ENCODE peak calls at places on chromosome X, in eight cellular contexts. Y, I, N, S, X, P, G and W are unnamed samples.

GRCh38 chrX:38806054-38806389 is 4.8 kb downstream of the MID1IP1 start:
- DNase-seq in Y (no peak), I (no peak), N (no peak), S (peak), X (no peak), P (no peak), G (no peak), W (no peak)

GRCh38 chrX:108020631-108021030 is 24.2 kb upstream of the VSIG1 start:
- DNase-seq in Y (no peak), I (no peak), N (no peak), S (peak), X (no peak), P (no peak), G (no peak), W (peak)

GRCh38 chrX:10447577-10448214 is 172.7 kb downstream of the MID1 start:
- DNase-seq in Y (no peak), I (no peak), N (no peak), S (no peak), X (no peak), P (no peak), G (no peak), W (no peak)

GRCh38 chrX:54182194-54182863 is 725 bp downstream of the FAM120C start:
- DNase-seq in Y (peak), I (peak), N (peak), S (peak), X (peak), P (peak), G (peak), W (peak)

GRCh38 chrX:15401373-15401772 is 17.2 kb upstream of the VEGFD start:
- DNase-seq in Y (no peak), I (no peak), N (no peak), S (no peak), X (no peak), P (no peak), G (no peak), W (no peak)

GRCh38 chrX:76148011-76148665 is 24.7 kb upstream of the PBDC1 start:
- DNase-seq in Y (no peak), I (no peak), N (peak), S (peak), X (no peak), P (no peak), G (no peak), W (no peak)

GRCh38 chrX:22395372-22395771 is 122.7 kb downstream of the CBLL2 start:
- DNase-seq in Y (no peak), I (no peak), N (no peak), S (no peak), X (no peak), P (no peak), G (no peak), W (no peak)

GRCh38 chrX:45668686-45669443 is 468.2 kb upstream of the DIPK2B start:
- DNase-seq in Y (no peak), I (no peak), N (no peak), S (no peak), X (no peak), P (no peak), G (no peak), W (no peak)

GRCh38 chrX:1932231-1932630 is 317.4 kb downstream of the ASMT start:
- DNase-seq in Y (no peak), I (no peak), N (no peak), S (no peak), X (no peak), P (no peak), G (no peak), W (no peak)

GRCh38 chrX:45756562-45756961 is 555.9 kb upstream of the DIPK2B start:
- DNase-seq in Y (no peak), I (no peak), N (no peak), S (no peak), X (no peak), P (no peak), G (no peak), W (no peak)

GRCh38 chrX:2576793-2577192 is 76.0 kb upstream of the DHRSX start:
- DNase-seq in Y (no peak), I (no peak), N (no peak), S (no peak), X (no peak), P (no peak), G (no peak), W (no peak)

GRCh38 chrX:101744085-101744484 is 84.4 kb upstream of the ARMCX2 start:
- DNase-seq in Y (no peak), I (no peak), N (no peak), S (no peak), X (no peak), P (no peak), G (no peak), W (no peak)

DNA sequence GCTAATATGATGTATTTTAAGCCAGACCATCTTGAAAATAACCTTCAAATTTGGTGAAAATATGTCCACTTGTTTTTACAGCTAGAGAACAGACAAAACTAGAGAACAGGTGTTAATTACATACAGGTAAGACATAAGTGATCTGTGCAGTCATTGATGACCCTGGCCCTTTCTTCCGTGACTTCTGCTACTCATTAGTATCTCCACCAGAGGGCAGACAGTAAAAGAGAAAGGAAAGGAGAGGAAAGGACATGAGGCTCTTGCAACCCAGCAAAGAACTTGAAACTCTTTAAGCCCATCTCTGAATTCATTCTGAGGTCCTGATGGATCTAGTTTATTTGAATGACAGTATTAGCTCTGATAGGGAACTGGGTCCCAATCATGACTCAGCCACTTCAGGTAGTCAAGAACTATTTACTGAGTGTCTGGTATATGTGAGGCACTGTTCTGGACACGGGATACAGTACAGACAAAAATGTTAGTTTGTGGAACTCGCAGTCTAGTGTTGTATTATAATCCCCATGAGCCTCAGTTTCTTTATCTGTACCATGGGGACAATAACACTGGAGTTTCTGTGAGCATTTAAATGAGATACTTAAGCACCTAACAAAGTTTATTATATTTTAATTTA is 121.0 kb upstream of the TEX13D start:
- DNase-seq in Y (no peak), I (no peak), N (no peak), S (peak), X (no peak), P (no peak), G (no peak), W (peak)
- TF ChIP-seq CTCF in Y (peak), I (peak), N (no peak), S (peak), X (peak), P (peak), G (peak), W (peak)

DNA sequence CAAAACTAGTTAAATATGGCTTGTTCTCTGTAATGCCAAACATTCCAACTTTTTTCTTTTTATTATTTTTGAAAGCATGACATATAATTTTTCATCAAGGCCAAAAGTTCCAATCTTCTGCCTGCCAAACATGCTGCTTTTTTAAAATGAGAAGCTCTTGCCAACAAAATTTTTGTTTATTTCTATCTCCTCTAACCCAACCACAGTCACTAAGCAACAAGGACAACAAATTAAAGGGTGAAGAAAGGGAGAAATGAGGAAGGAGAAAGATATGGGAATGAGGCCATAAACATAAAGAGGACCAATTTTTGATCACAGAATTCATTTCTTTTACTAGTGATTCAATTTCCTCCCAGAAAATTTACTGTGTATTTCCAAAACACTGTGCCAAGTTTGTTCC is 537.0 kb upstream of the DIAPH2 start:
- DNase-seq in Y (no peak), I (no peak), N (no peak), S (no peak), X (no peak), P (no peak), G (no peak), W (no peak)
- TF ChIP-seq CTCF in Y (no peak), I (no peak), N (no peak), S (no peak), X (no peak), P (no peak), G (no peak), W (no peak)

GRCh38 chrX:34915463-34916225 is 27.0 kb upstream of the FAM47B start:
- DNase-seq in Y (no peak), I (no peak), N (no peak), S (no peak), X (no peak), P (no peak), G (no peak), W (no peak)

GRCh38 chrX:34917146-34917545 is 25.4 kb upstream of the FAM47B start:
- DNase-seq in Y (no peak), I (no peak), N (no peak), S (no peak), X (no peak), P (no peak), G (no peak), W (no peak)

GRCh38 chrX:34918091-34918736 is 24.4 kb upstream of the FAM47B start:
- DNase-seq in Y (no peak), I (no peak), N (no peak), S (no peak), X (no peak), P (no peak), G (no peak), W (no peak)

DNA sequence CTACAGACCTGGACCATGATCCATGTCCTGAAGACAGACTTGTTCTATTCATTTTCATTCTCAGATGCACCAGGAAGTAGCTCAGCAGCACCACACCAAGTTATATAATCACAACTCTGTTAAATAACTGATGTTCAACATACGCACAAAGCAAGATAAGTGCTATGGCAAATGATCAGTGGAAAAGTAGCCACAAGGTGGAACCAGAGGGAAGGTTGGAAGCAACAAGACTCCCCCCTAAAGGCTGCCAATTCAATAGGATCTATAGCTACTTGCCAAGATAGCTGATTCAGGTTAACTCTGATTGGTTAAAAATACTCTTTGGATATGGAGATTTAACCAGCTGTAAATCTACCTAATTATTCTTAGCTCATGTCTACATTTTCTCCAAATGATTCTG is 23.7 kb upstream of the FAM47B start:
- DNase-seq in Y (no peak), I (no peak), N (no peak), S (no peak), X (no peak), P (no peak), G (no peak), W (no peak)
- TF ChIP-seq CTCF in Y (peak), I (no peak), N (no peak), S (no peak), X (no peak), P (peak), G (no peak), W (no peak)

DNA sequence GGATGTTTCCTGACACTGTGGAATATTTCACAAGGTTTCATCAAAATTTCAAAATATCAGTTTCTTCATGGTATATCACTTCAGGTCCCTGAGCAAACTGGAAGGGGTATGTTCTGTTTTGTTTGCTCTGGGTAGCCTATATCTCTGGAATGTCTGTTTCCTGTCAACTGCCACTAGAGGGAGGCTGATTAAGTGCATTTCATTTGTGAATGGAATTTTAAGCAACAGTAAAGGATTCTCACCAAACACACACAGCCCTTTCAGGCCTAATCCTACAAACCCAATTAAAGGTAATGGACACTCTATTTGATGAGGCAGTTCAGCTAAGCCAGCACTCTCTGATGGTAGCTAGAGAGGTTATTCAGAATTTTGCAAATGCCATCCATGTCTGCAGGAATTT is 307.1 kb downstream of the TEX13A start:
- DNase-seq in Y (no peak), I (no peak), N (no peak), S (no peak), X (no peak), P (no peak), G (no peak), W (no peak)
- TF ChIP-seq CTCF in Y (peak), I (no peak), N (no peak), S (peak), X (peak), P (peak), G (peak), W (no peak)

GRCh38 chrX:119467433-119467832 is 811 bp upstream of the SLC25A5 start:
- DNase-seq in Y (no peak), I (no peak), N (no peak), S (no peak), X (no peak), P (no peak), G (no peak), W (no peak)
- TF ChIP-seq CTCF in Y (no peak), I (no peak), N (no peak), S (no peak), X (no peak), P (no peak), G (no peak), W (no peak)

GRCh38 chrX:41334866-41335589 is 1.1 kb downstream of the DDX3X start:
- DNase-seq in Y (peak), I (peak), N (peak), S (peak), X (no peak), P (peak), G (peak), W (peak)

GRCh38 chrX:41335590-41336331 is 1.8 kb downstream of the DDX3X start:
- DNase-seq in Y (no peak), I (no peak), N (no peak), S (no peak), X (no peak), P (no peak), G (no peak), W (no peak)

GRCh38 chrX:41333744-41333993 is 293 bp upstream of the DDX3X start:
- DNase-seq in Y (no peak), I (no peak), N (no peak), S (peak), X (peak), P (no peak), G (no peak), W (peak)

GRCh38 chrX:41332988-41333743 is 796 bp upstream of the DDX3X start:
- DNase-seq in Y (peak), I (peak), N (peak), S (peak), X (peak), P (peak), G (peak), W (peak)

DNA sequence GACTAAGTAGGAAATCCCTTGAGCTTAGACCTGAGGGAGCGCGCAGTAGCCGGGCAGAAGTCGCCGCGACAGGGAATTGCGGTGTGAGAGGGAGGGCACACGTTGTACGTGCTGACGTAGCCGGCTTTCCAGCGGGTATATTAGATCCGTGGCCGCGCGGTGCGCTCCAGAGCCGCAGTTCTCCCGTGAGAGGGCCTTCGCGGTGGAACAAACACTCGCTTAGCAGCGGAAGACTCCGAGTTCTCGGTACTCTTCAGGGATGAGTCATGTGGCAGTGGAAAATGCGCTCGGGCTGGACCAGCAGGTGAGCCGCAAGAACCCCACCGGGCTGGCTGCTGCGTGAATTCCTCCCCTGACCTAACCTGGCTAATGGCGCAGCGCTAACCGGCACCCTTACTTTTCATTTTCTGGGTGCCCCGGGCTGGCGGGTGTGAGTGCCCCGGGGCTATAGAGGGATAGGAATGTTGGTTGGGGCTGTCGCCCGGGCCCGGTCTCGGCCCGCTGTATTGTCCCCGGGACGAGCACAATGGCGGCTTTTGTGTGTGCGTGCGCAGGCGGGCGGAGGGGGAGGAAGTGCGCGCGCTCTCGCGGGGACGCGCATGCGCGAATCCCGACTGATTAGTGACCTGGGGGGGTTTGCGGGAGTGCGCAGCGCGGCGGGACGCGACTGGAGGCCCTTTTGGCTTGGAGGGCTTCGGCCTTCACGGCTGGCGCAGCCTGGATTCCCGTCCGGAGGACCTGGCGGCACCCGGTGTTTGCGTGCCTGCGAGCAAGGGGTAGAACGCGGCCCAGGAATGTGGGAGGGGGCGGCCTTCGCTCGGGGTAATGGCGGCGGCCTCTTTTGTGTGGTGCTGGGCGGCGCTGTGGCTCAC is at the start of gene DDX3X:
- DNase-seq in Y (peak), I (peak), N (peak), S (peak), X (peak), P (peak), G (peak), W (peak)
- TF ChIP-seq CTCF in Y (peak), I (peak), N (no peak), S (no peak), X (no peak), P (peak), G (no peak), W (peak)

DNA sequence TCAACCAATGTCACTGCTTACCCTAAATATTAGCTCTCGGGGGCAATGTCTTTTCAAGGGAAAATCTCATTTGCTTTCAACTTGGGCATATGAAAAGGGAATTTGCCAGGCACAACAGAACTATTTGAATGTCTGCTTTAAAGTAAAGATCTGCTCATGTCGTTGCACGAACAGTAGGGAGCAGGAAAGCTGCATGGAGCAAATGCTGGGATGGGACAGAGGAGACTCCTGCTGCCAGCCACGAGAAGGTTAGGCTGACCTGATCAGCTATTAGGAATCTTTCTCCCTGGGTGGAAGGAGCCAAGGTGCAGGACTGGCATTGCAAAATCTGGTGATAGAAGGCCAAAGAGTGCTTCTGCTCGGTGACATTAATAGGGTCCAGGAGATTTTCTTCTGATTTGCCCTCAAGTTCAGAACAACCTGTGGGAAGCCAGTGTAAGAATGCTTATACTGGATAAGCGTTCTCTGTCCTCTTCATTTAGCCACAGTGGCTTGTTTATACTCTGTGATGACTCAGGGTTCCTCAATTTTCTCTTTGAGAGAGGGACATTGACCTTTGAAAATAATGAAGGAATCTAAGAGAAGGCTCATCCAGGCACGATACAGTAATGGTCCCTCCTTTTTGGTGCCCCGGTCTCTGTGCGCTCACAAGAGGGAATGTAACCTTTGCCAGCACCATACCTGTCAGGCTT is 22.9 kb downstream of the FHL1 start:
- DNase-seq in Y (no peak), I (no peak), N (no peak), S (no peak), X (no peak), P (no peak), G (no peak), W (no peak)
- TF ChIP-seq CTCF in Y (peak), I (peak), N (no peak), S (no peak), X (peak), P (peak), G (no peak), W (no peak)

GRCh38 chrX:150544835-150545790 is 23.3 kb upstream of the MTM1 start:
- DNase-seq in Y (no peak), I (no peak), N (no peak), S (no peak), X (no peak), P (no peak), G (no peak), W (no peak)

GRCh38 chrX:150543230-150544155 is 24.9 kb upstream of the MTM1 start:
- DNase-seq in Y (no peak), I (no peak), N (no peak), S (peak), X (no peak), P (no peak), G (no peak), W (peak)

GRCh38 chrX:150542846-150543229 is 25.6 kb upstream of the MTM1 start:
- DNase-seq in Y (no peak), I (no peak), N (no peak), S (no peak), X (no peak), P (no peak), G (no peak), W (peak)

GRCh38 chrX:150546711-150547153 is 21.7 kb upstream of the MTM1 start:
- DNase-seq in Y (peak), I (no peak), N (no peak), S (no peak), X (no peak), P (peak), G (peak), W (no peak)

DNA sequence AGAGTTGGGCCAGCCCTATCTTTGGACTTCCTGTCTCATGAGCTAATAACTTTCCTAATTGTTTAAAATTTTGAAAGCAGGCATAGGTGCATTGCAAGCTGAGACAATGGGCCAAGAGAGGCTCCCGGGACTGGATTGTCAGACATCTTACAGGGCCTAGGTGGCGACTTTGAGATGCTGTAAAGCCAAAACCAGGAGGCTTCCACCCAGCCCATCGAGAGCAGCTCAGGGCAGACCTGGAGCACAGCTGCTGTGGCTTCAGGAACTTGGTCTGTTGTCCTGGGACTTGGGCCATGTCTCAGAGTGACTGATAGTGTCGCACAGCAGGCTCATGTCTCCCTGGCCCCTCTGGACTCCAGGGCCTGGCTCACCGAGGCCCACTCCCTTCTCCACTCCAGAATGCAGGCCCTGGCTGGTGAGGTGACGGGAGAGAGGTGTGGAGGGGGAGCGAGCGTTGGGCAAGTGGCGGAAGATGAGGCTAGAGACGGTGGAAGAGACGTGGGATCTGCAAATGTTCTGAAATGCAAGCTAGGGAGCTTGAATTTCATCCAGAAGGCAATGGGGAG is 24.1 kb upstream of the MTM1 start:
- DNase-seq in Y (no peak), I (no peak), N (no peak), S (peak), X (no peak), P (no peak), G (no peak), W (no peak)
- TF ChIP-seq CTCF in Y (no peak), I (no peak), N (no peak), S (peak), X (no peak), P (no peak), G (no peak), W (peak)